ENCODE peak calls at places on chromosomes 2 and 18, in six cellular contexts. C, Q, E, B, N and L are unnamed samples.

GRCh38 chr2:160381425-160381951 is 112.1 kb downstream of the RBMS1 start:
- DNase-seq in C (no peak), Q (no peak), E (no peak), B (no peak), N (peak; percentile 68), L (no peak)

GRCh38 chr2:152175012-152175367 is 573 bp downstream of the STAM2 start:
- DNase-seq in C (no peak), Q (no peak), E (no peak), B (no peak), N (no peak), L (no peak)

GRCh38 chr18:73991570-73991969 is 156.1 kb downstream of the FBXO15 start:
- DNase-seq in C (no peak), Q (no peak), E (no peak), B (no peak), N (no peak), L (no peak)

GRCh38 chr2:171317492-171318125 is 116.2 kb downstream of the METTL8 start:
- DNase-seq in C (no peak), Q (no peak), E (no peak), B (no peak), N (peak; percentile 11), L (no peak)

GRCh38 chr2:218569661-218570500 is 1.2 kb downstream of the CNOT9 start:
- DNase-seq in C (no peak), Q (no peak), E (no peak), B (peak; percentile 53), N (peak; percentile 62), L (peak; percentile 62)

GRCh38 chr2:224882291-224883171 is 159.7 kb downstream of the DOCK10 start:
- DNase-seq in C (no peak), Q (no peak), E (no peak), B (no peak), N (peak; percentile 90), L (no peak)

GRCh38 chr2:219406861-219407230 is 11.3 kb upstream of the DES start:
- DNase-seq in C (no peak), Q (no peak), E (no peak), B (peak; percentile 94), N (peak; percentile 89), L (peak; percentile 74)

GRCh38 chr2:109438773-109439191 is 175.0 kb downstream of the SEPTIN10 start:
- DNase-seq in C (no peak), Q (no peak), E (peak; percentile 48), B (peak; percentile 82), N (peak; percentile 80), L (no peak)

GRCh38 chr2:136136921-136137320 is 19.0 kb upstream of the CXCR4 start:
- DNase-seq in C (no peak), Q (no peak), E (no peak), B (no peak), N (no peak), L (no peak)

GRCh38 chr2:157473585-157473984 is 29.7 kb upstream of the CYTIP start:
- DNase-seq in C (no peak), Q (no peak), E (no peak), B (no peak), N (no peak), L (no peak)

GRCh38 chr2:37262510-37262909 is 31.1 kb downstream of the NDUFAF7 start:
- DNase-seq in C (no peak), Q (no peak), E (no peak), B (no peak), N (no peak), L (no peak)

GRCh38 chr2:14614011-14614410 is 18.5 kb upstream of the LRATD1 start:
- DNase-seq in C (no peak), Q (no peak), E (no peak), B (no peak), N (no peak), L (no peak)

GRCh38 chr2:66851449-66851872 is 416.5 kb downstream of the MEIS1 start:
- DNase-seq in C (no peak), Q (no peak), E (no peak), B (no peak), N (peak; percentile 96), L (no peak)

GRCh38 chr2:239389414-239390329 is 11.1 kb downstream of the HDAC4 start:
- DNase-seq in C (no peak), Q (no peak), E (no peak), B (no peak), N (no peak), L (no peak)

GRCh38 chr18:47143153-47143552 is 7.1 kb downstream of the HDHD2 start:
- DNase-seq in C (no peak), Q (no peak), E (no peak), B (no peak), N (no peak), L (no peak)

GRCh38 chr2:10225291-10226031 is 77.2 kb upstream of the HPCAL1 start:
- DNase-seq in C (no peak), Q (no peak), E (no peak), B (no peak), N (no peak), L (no peak)

GRCh38 chr2:173436088-173436487 is 81.4 kb downstream of the CDCA7 start:
- DNase-seq in C (no peak), Q (no peak), E (no peak), B (no peak), N (no peak), L (no peak)

GRCh38 chr2:223621901-223622300 is 19.7 kb upstream of the SCG2 start:
- DNase-seq in C (no peak), Q (no peak), E (no peak), B (no peak), N (no peak), L (no peak)

GRCh38 chr2:188382107-188382506 is 90.4 kb downstream of the GULP1 start:
- DNase-seq in C (no peak), Q (no peak), E (no peak), B (no peak), N (peak; percentile 12), L (peak; percentile 78)

GRCh38 chr18:3692113-3692621 is 242.2 kb downstream of the TGIF1 start:
- DNase-seq in C (no peak), Q (no peak), E (no peak), B (no peak), N (no peak), L (no peak)

GRCh38 chr2:198127627-198128026 is 323.2 kb downstream of the PLCL1 start:
- DNase-seq in C (peak; percentile 23), Q (peak; percentile 56), E (no peak), B (peak; percentile 60), N (peak; percentile 80), L (peak; percentile 32)

GRCh38 chr2:101821828-101822458 is 124.4 kb downstream of the MAP4K4 start:
- DNase-seq in C (no peak), Q (no peak), E (no peak), B (no peak), N (no peak), L (no peak)

GRCh38 chr2:19916385-19916784 is 14.6 kb upstream of the TTC32 start:
- DNase-seq in C (no peak), Q (no peak), E (no peak), B (no peak), N (no peak), L (no peak)

GRCh38 chr18:74949611-74950010 is 259.3 kb downstream of the PTGR3 start:
- DNase-seq in C (no peak), Q (no peak), E (no peak), B (no peak), N (no peak), L (no peak)

GRCh38 chr18:56200381-56200831 is 438.0 kb downstream of the TXNL1 start:
- DNase-seq in C (no peak), Q (no peak), E (no peak), B (no peak), N (peak; percentile 47), L (no peak)

GRCh38 chr18:36158261-36158867 is 28.7 kb downstream of the ELP2 start:
- DNase-seq in C (no peak), Q (no peak), E (no peak), B (no peak), N (peak; percentile 82), L (no peak)

GRCh38 chr2:196334710-196335109 is 163.3 kb upstream of the STK17B start:
- DNase-seq in C (no peak), Q (no peak), E (no peak), B (no peak), N (no peak), L (no peak)

GRCh38 chr18:61797691-61798590 is 94.9 kb downstream of the RNF152 start:
- DNase-seq in C (no peak), Q (no peak), E (no peak), B (no peak), N (no peak), L (no peak)

GRCh38 chr2:3036432-3037125 is 341.0 kb downstream of the EIPR1 start:
- DNase-seq in C (no peak), Q (no peak), E (no peak), B (no peak), N (no peak), L (no peak)

GRCh38 chr2:240789501-240790369 is 30.3 kb downstream of the KIF1A start:
- DNase-seq in C (no peak), Q (no peak), E (no peak), B (no peak), N (no peak), L (no peak)
- H3K36me3 ChIP-seq in C (no peaks in the 10 kb centered on the region), Q (no peaks in the 10 kb centered on the region), E (no peaks in the 10 kb centered on the region), B (no peaks in the 10 kb centered on the region), N (no peaks in the 10 kb centered on the region), L (no peaks in the 10 kb centered on the region)

DNA sequence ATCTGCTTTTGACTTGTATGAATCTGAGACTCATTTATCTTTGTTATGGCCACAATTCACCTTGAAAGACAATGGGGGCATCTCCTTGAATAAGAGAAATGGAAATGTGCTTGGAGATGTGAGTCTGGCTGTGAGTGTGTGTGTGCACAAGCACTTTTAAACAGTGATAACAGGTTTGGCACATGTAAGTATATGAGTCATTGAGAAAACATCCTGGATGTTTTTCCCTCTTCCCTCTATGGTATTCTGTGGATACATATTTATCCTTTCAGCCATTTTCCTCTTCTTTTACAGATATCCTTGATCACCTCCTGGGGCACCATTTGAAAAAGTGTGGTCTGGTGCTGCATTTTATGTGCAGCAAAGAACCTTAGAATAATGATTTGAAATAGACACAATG is 317.3 kb upstream of the THUMPD2 start:
- DNase-seq in C (no peak), Q (no peak), E (no peak), B (no peak), N (peak; percentile 65), L (peak; percentile 16)
- H3K27ac ChIP-seq in C (no peak overlapping the region), Q (no peak overlapping the region), E (no peak overlapping the region), B (peak overlapping the region; percentile 31), N (peak overlapping the region; percentile 49), L (no peak overlapping the region)

DNA sequence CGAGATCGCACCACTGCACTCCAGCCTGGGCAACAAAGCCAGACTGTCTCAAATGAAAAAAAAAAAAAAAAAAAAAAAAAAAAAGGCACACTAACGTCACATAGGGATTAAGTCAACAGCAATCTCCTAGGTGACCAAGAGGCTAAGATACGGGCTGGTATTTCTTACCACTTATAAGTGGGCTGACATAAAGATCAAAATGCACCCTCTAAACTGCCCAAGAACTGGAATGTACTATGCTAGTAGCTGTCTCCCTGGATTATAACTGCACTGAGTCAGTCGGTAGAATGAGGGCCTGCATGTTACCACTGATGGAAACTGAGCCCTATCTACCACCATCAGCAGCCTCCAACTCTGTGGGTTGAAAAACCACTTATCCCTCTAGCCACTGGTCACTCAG is 80.6 kb downstream of the KLF7 start:
- DNase-seq in C (no peak), Q (no peak), E (no peak), B (no peak), N (no peak), L (no peak)
- H3K36me3 ChIP-seq in C (peaks cover 62% of the 10 kb centered on the region), Q (peaks cover 14% of the 10 kb centered on the region), E (peaks cover 31% of the 10 kb centered on the region), B (peaks cover 6% of the 10 kb centered on the region), N (peaks cover 7% of the 10 kb centered on the region), L (no peaks in the 10 kb centered on the region)

DNA sequence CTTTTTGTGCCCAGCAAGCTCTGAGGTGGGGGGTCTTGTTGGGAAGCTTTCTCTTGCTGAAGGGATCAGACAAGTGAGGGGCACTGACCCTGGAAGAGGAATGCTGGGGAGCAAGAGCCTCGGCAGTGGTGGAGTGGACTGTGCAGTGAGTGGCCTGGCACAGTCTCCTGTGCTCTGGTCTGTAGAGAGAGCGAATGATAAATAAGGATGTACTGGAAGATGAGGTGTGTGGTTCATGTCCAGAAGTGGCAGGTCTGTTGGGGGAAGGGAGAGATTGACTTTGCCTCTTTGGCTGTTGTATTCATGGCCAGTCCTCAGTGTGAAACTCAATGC is 5.3 kb upstream of the SLC20A1 start:
- DNase-seq in C (no peak), Q (no peak), E (no peak), B (no peak), N (no peak), L (no peak)
- H3K27ac ChIP-seq in C (peak overlapping the region; percentile 63), Q (no peak overlapping the region), E (no peak overlapping the region), B (no peak overlapping the region), N (peak overlapping the region; percentile 79), L (no peak overlapping the region)